ENCODE peak calls at places on chromosome 19, in nine cellular contexts. P is H1, F is fibroblast of lung, U is mesenchymal stem cell, Q is PC-9, N is mammary epithelial cell, V is H9, H is OCI-LY7, M is neuronal stem cell. I is an unnamed sample. For H3K9me3, the result is how much of the 10 kb centered on the place peaks cover.

GRCh38 chr19:19749332-19750130 is 16.6 kb upstream of the ZNF14 start:
- DNase-seq in P (no peak), F (no peak), U (no peak), Q (no peak), N (no peak), V (no peak), H (no peak), M (no peak), I (no peak)

GRCh38 chr19:52961981-52962380 is 700 bp downstream of the ZNF816 start:
- DNase-seq in P (no peak), F (no peak), U (no peak), Q (no peak), N (peak), V (no peak), H (peak), M (no peak), I (no peak)

GRCh38 chr19:40687525-40688016 is 2.9 kb downstream of the NUMBL start:
- DNase-seq in P (no peak), F (peak), U (no peak), Q (no peak), N (no peak), V (no peak), H (no peak), M (no peak), I (peak)

GRCh38 chr19:1251233-1251502 is 2.8 kb downstream of the MIDN start:
- DNase-seq in P (no peak), F (peak), U (peak), Q (no peak), N (peak), V (no peak), H (no peak), M (no peak), I (no peak)

GRCh38 chr19:12664406-12665280 is 1.9 kb downstream of the MAN2B1 start:
- DNase-seq in P (peak), F (no peak), U (no peak), Q (no peak), N (no peak), V (peak), H (peak), M (no peak), I (no peak)

GRCh38 chr19:12834976-12835757 is 788 bp upstream of the RTBDN start:
- DNase-seq in P (peak), F (no peak), U (no peak), Q (peak), N (no peak), V (peak), H (peak), M (no peak), I (no peak)

GRCh38 chr19:14775855-14776254 is 2.5 kb downstream of the ADGRE2 start:
- DNase-seq in P (peak), F (no peak), U (no peak), Q (no peak), N (no peak), V (peak), H (no peak), M (no peak), I (no peak)

GRCh38 chr19:45046355-45046754 is 7.5 kb downstream of the CLASRP start:
- DNase-seq in P (no peak), F (no peak), U (no peak), Q (no peak), N (no peak), V (no peak), H (no peak), M (no peak), I (no peak)

GRCh38 chr19:42122691-42123607 is 9.3 kb downstream of the POU2F2 start:
- DNase-seq in P (no peak), F (no peak), U (no peak), Q (no peak), N (no peak), V (no peak), H (peak), M (no peak), I (no peak)

GRCh38 chr19:10760268-10760944 is 42.5 kb downstream of the DNM2 start:
- DNase-seq in P (no peak), F (no peak), U (peak), Q (peak), N (no peak), V (no peak), H (peak), M (no peak), I (peak)

GRCh38 chr19:44927746-44928145 is 13.3 kb downstream of the APOC1 start:
- DNase-seq in P (no peak), F (peak), U (peak), Q (no peak), N (no peak), V (no peak), H (no peak), M (no peak), I (peak)

GRCh38 chr19:40672038-40672437 is 18.4 kb downstream of the NUMBL start:
- DNase-seq in P (no peak), F (no peak), U (no peak), Q (no peak), N (no peak), V (no peak), H (no peak), M (no peak), I (no peak)

GRCh38 chr19:33125929-33126388 is 6.0 kb upstream of the WDR88 start:
- DNase-seq in P (peak), F (peak), U (peak), Q (peak), N (peak), V (peak), H (peak), M (peak), I (peak)

GRCh38 chr19:8515317-8515716 is 1.4 kb upstream of the ZNF414 start:
- DNase-seq in P (no peak), F (no peak), U (no peak), Q (no peak), N (no peak), V (no peak), H (no peak), M (no peak), I (no peak)

GRCh38 chr19:12666305-12667048 is at the start of the genes MAN2B1 and WDR83:
- DNase-seq in P (peak), F (peak), U (peak), Q (peak), N (peak), V (peak), H (peak), M (peak), I (peak)

GRCh38 chr19:40802300-40803169 is 3.5 kb downstream of the EGLN2 start:
- DNase-seq in P (no peak), F (no peak), U (no peak), Q (no peak), N (no peak), V (no peak), H (peak), M (no peak), I (no peak)

GRCh38 chr19:58368561-58369360 is 6.2 kb upstream of the ZNF497 start:
- DNase-seq in P (no peak), F (no peak), U (no peak), Q (no peak), N (no peak), V (peak), H (no peak), M (no peak), I (no peak)

GRCh38 chr19:371501-372160 is 27.0 kb upstream of the MIER2 start:
- DNase-seq in P (no peak), F (no peak), U (no peak), Q (no peak), N (no peak), V (no peak), H (peak), M (no peak), I (no peak)

GRCh38 chr19:40601061-40601973 is at the start of gene LTBP4:
- DNase-seq in P (no peak), F (peak), U (peak), Q (no peak), N (no peak), V (peak), H (no peak), M (no peak), I (no peak)

GRCh38 chr19:29015569-29015968 is 197.4 kb downstream of the UQCRFS1 start:
- DNase-seq in P (no peak), F (no peak), U (no peak), Q (no peak), N (no peak), V (no peak), H (no peak), M (no peak), I (no peak)

GRCh38 chr19:46076951-46077814 is 36.4 kb upstream of the IGFL4 start:
- DNase-seq in P (peak), F (peak), U (peak), Q (peak), N (peak), V (peak), H (peak), M (peak), I (peak)

GRCh38 chr19:50300814-50301606 is 28.2 kb downstream of the KCNC3 start:
- DNase-seq in P (no peak), F (peak), U (peak), Q (no peak), N (peak), V (no peak), H (no peak), M (no peak), I (peak)

GRCh38 chr19:12983561-12984142 is 11.6 kb upstream of the NFIX start:
- DNase-seq in P (peak), F (peak), U (peak), Q (peak), N (peak), V (peak), H (peak), M (peak), I (peak)

GRCh38 chr19:45003485-45003884 is 2.2 kb downstream of the RELB start:
- DNase-seq in P (no peak), F (no peak), U (no peak), Q (no peak), N (no peak), V (no peak), H (no peak), M (no peak), I (no peak)

GRCh38 chr19:43814663-43815352 is 12.3 kb upstream of the ZNF283 start:
- DNase-seq in P (no peak), F (no peak), U (no peak), Q (peak), N (peak), V (no peak), H (no peak), M (no peak), I (no peak)

GRCh38 chr19:39499082-39499642 is 415 bp downstream of the DLL3 start:
- DNase-seq in P (peak), F (no peak), U (peak), Q (no peak), N (peak), V (peak), H (peak), M (no peak), I (no peak)

GRCh38 chr19:8459520-8460260 is 14.9 kb downstream of the HNRNPM start:
- DNase-seq in P (no peak), F (peak), U (peak), Q (peak), N (no peak), V (no peak), H (no peak), M (no peak), I (peak)

GRCh38 chr19:46621191-46622117 is 3.4 kb downstream of the PTGIR start:
- DNase-seq in P (no peak), F (no peak), U (no peak), Q (no peak), N (no peak), V (no peak), H (no peak), M (no peak), I (no peak)

GRCh38 chr19:52142001-52142595 is 2.4 kb upstream of the ZNF616 start:
- DNase-seq in P (no peak), F (no peak), U (no peak), Q (peak), N (peak), V (no peak), H (no peak), M (no peak), I (no peak)

GRCh38 chr19:53467503-53468262 is at the start of gene ZNF813:
- DNase-seq in P (peak), F (peak), U (peak), Q (peak), N (peak), V (peak), H (peak), M (peak), I (peak)

GRCh38 chr19:56137405-56137804 is 3.7 kb upstream of the ZNF444 start:
- DNase-seq in P (no peak), F (no peak), U (no peak), Q (peak), N (no peak), V (no peak), H (no peak), M (no peak), I (no peak)

GRCh38 chr19:40139533-40140287 is 49.0 kb upstream of the ZNF780A start:
- DNase-seq in P (peak), F (peak), U (peak), Q (no peak), N (peak), V (no peak), H (peak), M (peak), I (peak)

GRCh38 chr19:41616785-41617621 is 9.9 kb downstream of the CEACAM4 start:
- DNase-seq in P (no peak), F (no peak), U (peak), Q (peak), N (peak), V (peak), H (peak), M (no peak), I (no peak)

GRCh38 chr19:32407004-32407992 is 1.7 kb downstream of the DPY19L3 start:
- DNase-seq in P (no peak), F (peak), U (peak), Q (no peak), N (no peak), V (no peak), H (no peak), M (no peak), I (peak)

GRCh38 chr19:41226053-41226873 is 7.2 kb downstream of the AXL start:
- DNase-seq in P (peak), F (peak), U (peak), Q (peak), N (no peak), V (peak), H (no peak), M (peak), I (peak)

GRCh38 chr19:12727745-12728433 is 4.2 kb upstream of the TNPO2 start:
- DNase-seq in P (no peak), F (no peak), U (no peak), Q (no peak), N (no peak), V (no peak), H (no peak), M (no peak), I (no peak)

GRCh38 chr19:39623946-39624345 is 21.6 kb downstream of the LGALS13 start:
- DNase-seq in P (peak), F (no peak), U (no peak), Q (no peak), N (no peak), V (no peak), H (no peak), M (no peak), I (no peak)

GRCh38 chr19:36377541-36378178 is 1.3 kb downstream of the ZFP14 start:
- DNase-seq in P (no peak), F (no peak), U (no peak), Q (no peak), N (no peak), V (no peak), H (no peak), M (no peak), I (no peak)
- H2AFZ ChIP-seq in P (no peak), F (peak), U (no peak), Q (peak), N (peak), V (no peak), H (peak), M (peak), I (peak)

GRCh38 chr19:9531933-9532332 is 6.5 kb downstream of the ZNF426 start:
- DNase-seq in P (no peak), F (no peak), U (peak), Q (no peak), N (peak), V (no peak), H (no peak), M (no peak), I (no peak)

GRCh38 chr19:9538183-9539058 is at the start of gene ZNF426:
- DNase-seq in P (peak), F (peak), U (peak), Q (peak), N (peak), V (peak), H (peak), M (peak), I (peak)

DNA sequence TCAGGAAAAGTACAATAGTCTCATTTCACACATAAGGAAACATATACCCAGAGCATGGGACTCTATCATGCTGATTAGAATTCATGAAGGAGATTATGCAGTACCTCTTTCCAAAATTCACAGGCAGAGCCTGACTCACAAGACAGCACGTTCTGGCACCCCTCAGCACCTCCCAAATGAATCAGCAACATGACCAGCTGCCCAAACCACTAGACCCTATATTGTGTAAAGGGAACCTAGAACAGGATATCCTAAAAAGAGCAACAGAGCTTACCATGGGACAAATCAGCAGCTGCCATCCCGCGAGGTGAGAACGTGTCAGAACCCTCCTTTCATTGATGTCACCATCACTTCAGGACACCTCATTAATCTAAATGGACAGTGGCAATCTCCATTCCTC is 2.5 kb downstream of the ZNF426 start:
- DNase-seq in P (no peak), F (no peak), U (no peak), Q (no peak), N (peak), V (no peak), H (no peak), M (no peak), I (no peak)
- H3K9me3 ChIP-seq in P (under half), F (under half), U (half or more), Q (half or more), N (half or more), V (under half), H (under half), M (half or more), I (under half)

GRCh38 chr19:17512574-17512939 is 1.1 kb downstream of the PGLS start:
- DNase-seq in P (no peak), F (no peak), U (no peak), Q (no peak), N (no peak), V (no peak), H (no peak), M (no peak), I (no peak)
- H2AFZ ChIP-seq in P (no peak), F (peak), U (peak), Q (no peak), N (peak), V (no peak), H (no peak), M (peak), I (peak)

DNA sequence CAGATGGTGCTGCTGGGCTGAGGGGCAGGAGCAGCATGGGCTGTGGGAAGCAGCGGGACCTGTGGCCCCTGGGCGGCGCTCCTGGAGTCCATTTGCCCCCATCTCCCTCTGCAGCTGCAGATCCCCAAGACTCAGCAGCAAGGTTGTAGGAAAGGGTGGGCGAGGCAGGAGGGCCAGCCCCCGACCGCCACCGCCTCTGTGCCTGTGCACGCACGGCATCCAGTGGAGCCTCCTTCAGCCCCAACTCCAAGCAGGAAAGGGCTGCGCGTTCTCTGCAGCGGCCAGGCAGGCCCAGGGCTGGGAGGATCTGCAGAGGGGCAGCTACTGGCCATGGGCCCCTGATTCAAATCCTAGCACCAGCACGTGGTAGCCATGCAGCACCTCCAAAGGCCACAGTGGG is 20.8 kb downstream of the DPF1 start:
- DNase-seq in P (no peak), F (no peak), U (no peak), Q (no peak), N (no peak), V (peak), H (no peak), M (no peak), I (no peak)
- H3K9me3 ChIP-seq in P (under half), F (under half), U (under half), Q (under half), N (under half), V (under half), H (under half), M (under half), I (under half)

DNA sequence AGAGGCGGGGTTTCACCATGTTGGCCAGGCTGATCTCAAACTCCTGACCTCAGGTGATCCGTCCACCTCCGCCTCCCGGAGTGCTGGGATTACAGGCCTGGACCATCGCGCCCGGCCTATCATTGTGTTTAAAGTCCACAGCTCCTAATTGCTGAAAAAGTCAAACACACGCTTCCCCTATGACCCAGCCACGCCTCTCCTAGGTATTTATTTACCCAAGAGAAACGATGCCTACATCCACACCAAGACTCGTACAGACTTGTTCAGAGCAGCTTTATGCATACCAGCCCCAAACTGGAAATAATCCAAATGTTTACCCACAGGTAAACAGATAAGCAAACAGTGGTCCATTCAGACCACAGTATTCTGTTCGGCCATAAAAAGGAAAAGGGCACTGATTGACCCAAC is 15.1 kb downstream of the ZNRF4 start:
- DNase-seq in P (no peak), F (no peak), U (no peak), Q (peak), N (peak), V (no peak), H (no peak), M (no peak), I (no peak)
- H2AFZ ChIP-seq in P (no peak), F (no peak), U (no peak), Q (no peak), N (no peak), V (no peak), H (no peak), M (peak), I (no peak)

GRCh38 chr19:6911523-6911922 is 24.1 kb downstream of the ADGRE1 start:
- DNase-seq in P (no peak), F (no peak), U (no peak), Q (no peak), N (no peak), V (no peak), H (no peak), M (no peak), I (no peak)

GRCh38 chr19:6916952-6917351 is 29.6 kb downstream of the ADGRE1 start:
- DNase-seq in P (no peak), F (no peak), U (no peak), Q (no peak), N (no peak), V (no peak), H (no peak), M (no peak), I (no peak)

DNA sequence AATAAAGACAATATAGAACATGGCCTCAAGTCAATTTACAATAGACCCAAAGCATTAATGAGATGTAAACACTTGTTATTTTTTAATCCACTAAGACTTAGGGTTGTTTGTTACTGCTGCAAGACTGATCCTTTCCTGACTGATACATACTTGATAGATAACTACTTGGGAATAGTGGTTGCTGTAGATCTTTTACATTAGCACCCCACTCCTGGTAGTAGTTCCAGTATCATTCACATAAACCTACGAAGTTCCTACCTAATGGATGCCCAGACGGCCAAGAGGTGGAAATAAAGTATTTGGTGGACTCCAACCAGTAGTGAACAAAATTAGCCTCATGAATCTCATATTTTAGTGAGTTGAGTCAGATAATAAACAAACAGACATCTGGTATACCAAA is 26.9 kb downstream of the ADGRE1 start:
- DNase-seq in P (no peak), F (no peak), U (no peak), Q (no peak), N (no peak), V (no peak), H (no peak), M (no peak), I (no peak)
- H3K9me3 ChIP-seq in P (half or more), F (under half), U (under half), Q (under half), N (under half), V (half or more), H (under half), M (under half), I (under half)

DNA sequence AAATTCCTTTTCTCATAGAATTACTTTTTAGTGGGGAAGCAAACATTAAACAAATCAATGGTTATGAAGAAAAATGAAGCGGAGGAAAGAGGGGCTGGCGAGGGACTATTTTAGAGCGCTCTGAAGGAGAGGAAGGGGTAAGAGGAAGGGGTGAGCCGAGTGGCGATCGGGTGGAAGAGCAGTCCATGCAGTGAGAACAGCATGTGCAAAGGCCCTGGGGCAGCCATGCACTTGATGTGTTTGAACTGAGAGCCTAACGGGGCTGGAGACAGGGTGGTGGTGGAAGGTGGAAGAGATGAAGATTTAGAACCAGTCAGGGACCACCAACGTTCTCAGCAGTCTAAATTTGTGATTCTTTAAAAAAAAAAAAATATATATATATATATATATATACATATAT is 14.4 kb upstream of the NOP53 start:
- DNase-seq in P (no peak), F (no peak), U (no peak), Q (no peak), N (no peak), V (no peak), H (no peak), M (no peak), I (no peak)
- H2AFZ ChIP-seq in P (no peak), F (no peak), U (no peak), Q (no peak), N (no peak), V (no peak), H (no peak), M (no peak), I (no peak)